ENCODE peak calls at places on chromosomes 5 and 9, in seven cellular contexts. U is astrocyte of the cerebellum, C is foreskin fibroblast, Z is left ventricle myocardium inferior, G is HFF-Myc, L is choroid plexus epithelial cell, Y is AG04449. J is an unnamed sample.

GRCh38 chr5:1719860-1720259 is 79.8 kb downstream of the MRPL36 start:
- DNase-seq in Y (no peak), C (no peak), L (no peak), G (no peak), U (no peak), Z (no peak), J (no peak)

GRCh38 chr5:83363876-83364275 is 107.7 kb upstream of the VCAN start:
- DNase-seq in C (no peak), Z (no peak), U (no peak), Y (no peak), L (no peak), G (no peak), J (no peak)

GRCh38 chr5:5316333-5316732 is 106.1 kb upstream of the ICE1 start:
- DNase-seq in Y (no peak), L (peak; percentile 36), C (no peak), U (no peak), G (no peak), Z (no peak), J (no peak)

GRCh38 chr5:63125862-63126261 is 547.2 kb downstream of the LRRC70 start:
- DNase-seq in G (no peak), Z (no peak), U (peak; percentile 18), L (peak; percentile 69), Y (no peak), C (peak; percentile 5), J (no peak)

GRCh38 chr9:37151802-37152201 is 31.4 kb downstream of the ZCCHC7 start:
- DNase-seq in Z (no peak), U (no peak), C (no peak), G (no peak), L (no peak), Y (no peak), J (no peak)

GRCh38 chr9:105188746-105189145 is 55.7 kb upstream of the SLC44A1 start:
- DNase-seq in C (peak; percentile 15), Z (no peak), L (peak; percentile 23), G (no peak), U (no peak), Y (no peak), J (no peak)

GRCh38 chr5:54586336-54586735 is 68.8 kb downstream of the SNX18 start:
- DNase-seq in U (no peak), G (no peak), Z (no peak), Y (no peak), L (no peak), C (no peak), J (no peak)

GRCh38 chr5:171573451-171574160 is 154.2 kb downstream of the FGF18 start:
- DNase-seq in Y (no peak), G (no peak), C (no peak), Z (no peak), L (no peak), U (no peak), J (no peak)

GRCh38 chr5:107633171-107633901 is 37.4 kb downstream of the EFNA5 start:
- DNase-seq in Z (no peak), U (peak; percentile 8), C (peak; percentile 86), G (no peak), Y (no peak), L (peak; percentile 52), J (no peak)

GRCh38 chr9:135229701-135230385 is 142.4 kb downstream of the OLFM1 start:
- DNase-seq in L (no peak), C (no peak), Y (no peak), Z (no peak), G (no peak), U (no peak), J (no peak)

GRCh38 chr5:179345429-179346321 is at the start of gene ADAMTS2:
- DNase-seq in Z (peak; percentile 73), U (no peak), C (peak; percentile 87), Y (no peak), L (peak; percentile 68), G (no peak), J (no peak)

GRCh38 chr9:32345243-32345642 is 39.2 kb upstream of the ACO1 start:
- DNase-seq in U (no peak), Z (no peak), Y (no peak), C (no peak), L (no peak), G (no peak), J (no peak)

GRCh38 chr5:669111-669841 is 23.9 kb downstream of the TPPP start:
- DNase-seq in C (no peak), U (no peak), Y (no peak), Z (no peak), G (no peak), L (peak; percentile 59), J (no peak)

GRCh38 chr9:136950656-136951030 is 1.4 kb upstream of the LCN12 start:
- DNase-seq in U (no peak), Y (no peak), C (no peak), Z (no peak), G (no peak), L (no peak), J (no peak)

GRCh38 chr9:136949239-136949816 is 2.7 kb upstream of the LCN12 start:
- DNase-seq in Z (no peak), U (no peak), C (no peak), Y (no peak), L (no peak), G (no peak), J (no peak)

GRCh38 chr9:136947955-136948510 is 3.0 kb downstream of the C8G start:
- DNase-seq in Y (no peak), G (no peak), U (no peak), Z (peak; percentile 71), C (peak; percentile 67), L (peak; percentile 51), J (no peak)

GRCh38 chr9:136951541-136952353 is at the start of gene LCN12:
- DNase-seq in C (no peak), G (no peak), L (no peak), U (no peak), Y (no peak), Z (no peak), J (no peak)

DNA sequence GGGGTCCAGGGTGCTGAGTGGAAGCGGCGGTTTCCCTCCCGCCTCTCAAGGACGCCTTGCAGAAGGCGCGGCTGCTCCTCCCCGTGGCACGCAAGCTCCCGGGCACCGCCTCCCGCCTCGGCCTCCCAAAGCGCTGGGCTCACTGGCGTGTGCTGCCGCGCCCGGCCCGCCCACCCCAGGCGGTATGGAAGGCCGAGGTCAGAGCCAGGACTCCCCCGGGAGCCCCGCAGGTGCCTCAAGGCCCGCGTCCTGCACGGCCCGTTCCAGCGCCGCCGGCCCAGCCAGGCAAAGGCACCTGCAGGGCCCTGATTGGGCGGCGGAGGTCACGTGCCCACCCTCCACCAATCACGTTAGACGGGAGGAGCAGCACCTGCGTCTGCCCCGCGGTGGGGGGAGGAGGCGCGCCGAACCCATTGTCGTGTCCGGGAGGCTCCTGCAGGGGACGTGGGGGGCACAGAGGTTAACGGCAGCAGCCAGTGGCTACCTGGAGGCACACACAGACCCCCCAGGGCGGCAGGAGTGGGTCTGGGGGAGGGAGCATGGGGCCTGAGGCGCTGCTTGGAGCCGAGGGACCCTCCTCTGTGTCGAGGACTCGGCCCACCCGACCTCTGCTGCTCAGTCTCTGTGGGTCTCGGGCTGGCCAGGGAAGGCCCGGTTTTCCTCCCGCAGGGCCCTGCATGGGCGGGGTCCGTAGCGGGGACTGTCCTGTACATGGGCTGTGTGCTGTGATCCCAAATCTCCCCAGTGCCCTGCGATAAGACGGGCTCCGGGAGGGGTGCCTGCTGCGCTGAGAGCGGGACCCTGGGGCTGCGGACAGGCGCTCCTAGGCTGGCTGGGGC is 2.0 kb upstream of the LCN12 start:
- DNase-seq in Z (peak; percentile 97), Y (no peak), C (peak; percentile 92), U (peak; percentile 45), G (peak; percentile 49), L (peak; percentile 83), J (peak; percentile 38)
- TF ChIP-seq CTCF in Z (peak; percentile 46), Y (no peak), C (no peak), U (no peak), G (no peak), L (no peak), J (no peak)

GRCh38 chr9:71285191-71285656 is 163.8 kb upstream of the TRPM3 start:
- DNase-seq in L (peak; percentile 80), U (peak; percentile 47), G (peak; percentile 50), Z (no peak), C (peak; percentile 79), Y (peak; percentile 29), J (peak; percentile 33)
- H3K4me3 ChIP-seq in L (no peak overlapping the region), U (no peak overlapping the region), G (no peak overlapping the region), Z (no peak overlapping the region), C (no peak overlapping the region), Y (no peak overlapping the region), J (no peak overlapping the region)

GRCh38 chr5:93599427-93600146 is 16.6 kb downstream of the NR2F1 start:
- DNase-seq in Y (no peak), C (no peak), U (no peak), G (no peak), Z (no peak), L (peak; percentile 90), J (no peak)
- TF ChIP-seq CTCF in Y (no peak), C (no peak), U (no peak), G (no peak), Z (no peak), L (peak; percentile 6), J (no peak)

GRCh38 chr9:127092041-127092608 is 30.3 kb downstream of the ANGPTL2 start:
- DNase-seq in U (no peak), G (no peak), C (no peak), Z (no peak), Y (no peak), L (peak; percentile 57), J (no peak)
- H3K4me3 ChIP-seq in U (no peak overlapping the region), G (no peak overlapping the region), C (no peak overlapping the region), Z (no peak overlapping the region), Y (no peak overlapping the region), L (no peak overlapping the region), J (no peak overlapping the region)

DNA sequence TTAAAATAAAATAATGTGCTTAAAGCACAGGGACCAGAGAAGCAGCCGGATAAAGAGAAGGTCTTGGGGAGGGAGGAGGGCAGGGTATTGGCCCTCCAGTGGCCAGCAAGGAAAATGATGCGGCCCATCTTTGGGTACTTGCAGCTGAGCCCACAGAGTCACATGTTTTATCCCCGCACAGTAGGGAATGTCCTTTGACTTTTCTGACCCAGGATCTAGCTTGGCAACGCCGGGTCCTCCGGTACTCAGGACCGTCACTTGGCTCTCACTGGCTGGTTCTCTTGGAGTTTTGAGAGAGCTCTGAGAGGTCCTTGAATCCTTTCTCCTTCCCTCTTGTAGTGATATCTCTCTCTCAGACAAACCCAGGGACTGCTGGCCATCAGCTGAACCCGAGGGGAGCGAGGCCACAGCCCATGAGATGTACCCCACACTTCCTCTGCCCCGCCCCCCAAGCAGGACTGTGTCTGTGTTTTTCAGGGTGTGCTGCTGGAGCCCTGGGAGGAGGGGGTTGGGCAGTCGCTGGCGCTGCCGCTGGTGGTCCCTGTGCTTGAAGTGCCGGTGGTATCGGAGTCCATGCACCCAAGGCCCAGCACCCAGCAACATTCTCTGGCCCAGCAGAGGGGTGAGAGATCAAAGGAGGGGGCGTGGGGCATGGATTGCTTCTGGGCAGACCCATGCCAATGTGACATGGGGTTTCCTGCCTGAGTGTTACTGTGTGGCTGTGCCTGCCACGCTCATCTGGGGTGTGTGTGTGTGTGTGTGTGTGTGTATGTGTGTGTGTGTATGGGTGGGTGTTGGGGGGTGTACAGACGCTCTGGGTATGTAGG is 35.5 kb upstream of the HSPA9 start:
- DNase-seq in Z (peak; percentile 17), C (no peak), U (no peak), G (no peak), L (peak; percentile 58), Y (no peak), J (no peak)
- TF ChIP-seq CTCF in Z (peak; percentile 46), C (peak; percentile 22), U (peak; percentile 45), G (peak; percentile 3), L (peak; percentile 57), Y (no peak), J (peak; percentile 49)

GRCh38 chr5:140117523-140117922 is 3.6 kb downstream of the PURA start:
- DNase-seq in Z (no peak), G (no peak), L (no peak), C (no peak), Y (no peak), U (no peak), J (no peak)
- H3K4me3 ChIP-seq in Z (no peak overlapping the region), G (no peak overlapping the region), L (no peak overlapping the region), C (no peak overlapping the region), Y (no peak overlapping the region), U (no peak overlapping the region), J (no peak overlapping the region)